ENCODE peak calls at places on chromosomes 7 and 10, in six cellular contexts. T is neural progenitor cell, B is tibial artery, H is suprapubic skin, X is sigmoid colon, J is mammary epithelial cell. V is an unnamed sample.

GRCh38 chr10:25556457-25556856 is 377.6 kb upstream of the MYO3A start:
- DNase-seq in J (peak; percentile 91), X (no peak), B (no peak), T (no peak), H (no peak), V (no peak)

GRCh38 chr10:103575416-103576075 is 82.0 kb downstream of the NEURL1 start:
- DNase-seq in H (no peak), J (no peak), X (no peak), T (no peak), B (no peak), V (no peak)

GRCh38 chr7:132485600-132486594 is 90.4 kb downstream of the PLXNA4 start:
- DNase-seq in B (peak; percentile 68), X (peak; percentile 73), H (peak; percentile 87), T (no peak), J (no peak), V (no peak)

GRCh38 chr10:86357676-86358075 is 8.9 kb downstream of the GRID1 start:
- DNase-seq in X (peak; percentile 24), T (no peak), J (no peak), B (no peak), H (no peak), V (no peak)

GRCh38 chr7:73622909-73623797 is 1.2 kb downstream of the MLXIPL start:
- DNase-seq in J (no peak), T (peak; percentile 38), H (peak; percentile 90), X (peak; percentile 81), B (peak; percentile 69), V (no peak)

GRCh38 chr10:9858816-9859215 is 1158.9 kb upstream of the CELF2 start:
- DNase-seq in B (no peak), J (no peak), T (no peak), X (no peak), H (no peak), V (no peak)

GRCh38 chr7:54995631-54996340 is 23.0 kb upstream of the EGFR start:
- DNase-seq in X (no peak), J (peak; percentile 92), B (no peak), H (no peak), T (no peak), V (no peak)

GRCh38 chr7:20214787-20215669 is 2.2 kb downstream of the MACC1 start:
- DNase-seq in H (no peak), B (no peak), J (peak; percentile 69), X (no peak), T (no peak), V (no peak)

GRCh38 chr7:147774461-147774860 is 816.1 kb upstream of the C7orf33 start:
- DNase-seq in J (no peak), T (no peak), X (no peak), H (no peak), B (no peak), V (no peak)

GRCh38 chr7:47826754-47827153 is 121.5 kb downstream of the PKD1L1 start:
- DNase-seq in B (no peak), H (no peak), T (no peak), J (no peak), X (no peak), V (no peak)

GRCh38 chr10:132641401-132641800 is 103.8 kb downstream of the INPP5A start:
- DNase-seq in J (no peak), H (peak; percentile 38), X (peak; percentile 65), T (no peak), B (no peak), V (no peak)

GRCh38 chr10:87734987-87735827 is 75.5 kb downstream of the PAPSS2 start:
- DNase-seq in H (no peak), X (no peak), T (peak; percentile 93), B (no peak), J (peak; percentile 18), V (no peak)

GRCh38 chr10:76172020-76172419 is 740.6 kb downstream of the LRMDA start:
- DNase-seq in H (no peak), B (no peak), T (no peak), J (no peak), X (no peak), V (no peak)

GRCh38 chr7:81705206-81705605 is 64.6 kb downstream of the HGF start:
- DNase-seq in H (no peak), J (no peak), X (no peak), B (no peak), T (no peak), V (no peak)

GRCh38 chr7:5594616-5595544 is 171.2 kb upstream of the TNRC18 start:
- DNase-seq in X (no peak), H (no peak), B (no peak), T (peak; percentile 90), J (peak; percentile 60), V (no peak)

GRCh38 chr7:66163186-66163610 is 41.9 kb upstream of the TPST1 start:
- DNase-seq in B (no peak), X (no peak), J (peak; percentile 25), H (no peak), T (no peak), V (no peak)

GRCh38 chr7:28813238-28813962 is 144.7 kb downstream of the TRIL start:
- DNase-seq in T (no peak), B (no peak), J (no peak), H (no peak), X (no peak), V (no peak)

GRCh38 chr7:136194843-136195242 is 217.7 kb upstream of the MTPN start:
- DNase-seq in H (no peak), X (no peak), J (no peak), B (no peak), T (no peak), V (no peak)

GRCh38 chr7:47570649-47571050 is 11.3 kb downstream of the TNS3 start:
- DNase-seq in T (no peak), H (no peak), X (peak; percentile 88), J (no peak), B (peak; percentile 77), V (no peak)

GRCh38 chr7:158240801-158241200 is 346.8 kb downstream of the PTPRN2 start:
- DNase-seq in H (no peak), B (no peak), X (no peak), T (no peak), J (no peak), V (no peak)
- H3K9me3 ChIP-seq in H (no peaks in the 10 kb centered on the region), B (no peaks in the 10 kb centered on the region), X (no peaks in the 10 kb centered on the region), T (no peaks in the 10 kb centered on the region), J (peaks cover 43% of the 10 kb centered on the region), V (no peaks in the 10 kb centered on the region)

GRCh38 chr7:94567396-94567795 is 57.8 kb downstream of the CASD1 start:
- DNase-seq in X (no peak), B (no peak), T (no peak), H (no peak), J (no peak), V (no peak)
- H3K9me3 ChIP-seq in X (no peaks in the 10 kb centered on the region), B (peaks cover 6% of the 10 kb centered on the region), T (peaks cover 6% of the 10 kb centered on the region), H (peaks cover 3% of the 10 kb centered on the region), J (no peaks in the 10 kb centered on the region), V (no peaks in the 10 kb centered on the region)

DNA sequence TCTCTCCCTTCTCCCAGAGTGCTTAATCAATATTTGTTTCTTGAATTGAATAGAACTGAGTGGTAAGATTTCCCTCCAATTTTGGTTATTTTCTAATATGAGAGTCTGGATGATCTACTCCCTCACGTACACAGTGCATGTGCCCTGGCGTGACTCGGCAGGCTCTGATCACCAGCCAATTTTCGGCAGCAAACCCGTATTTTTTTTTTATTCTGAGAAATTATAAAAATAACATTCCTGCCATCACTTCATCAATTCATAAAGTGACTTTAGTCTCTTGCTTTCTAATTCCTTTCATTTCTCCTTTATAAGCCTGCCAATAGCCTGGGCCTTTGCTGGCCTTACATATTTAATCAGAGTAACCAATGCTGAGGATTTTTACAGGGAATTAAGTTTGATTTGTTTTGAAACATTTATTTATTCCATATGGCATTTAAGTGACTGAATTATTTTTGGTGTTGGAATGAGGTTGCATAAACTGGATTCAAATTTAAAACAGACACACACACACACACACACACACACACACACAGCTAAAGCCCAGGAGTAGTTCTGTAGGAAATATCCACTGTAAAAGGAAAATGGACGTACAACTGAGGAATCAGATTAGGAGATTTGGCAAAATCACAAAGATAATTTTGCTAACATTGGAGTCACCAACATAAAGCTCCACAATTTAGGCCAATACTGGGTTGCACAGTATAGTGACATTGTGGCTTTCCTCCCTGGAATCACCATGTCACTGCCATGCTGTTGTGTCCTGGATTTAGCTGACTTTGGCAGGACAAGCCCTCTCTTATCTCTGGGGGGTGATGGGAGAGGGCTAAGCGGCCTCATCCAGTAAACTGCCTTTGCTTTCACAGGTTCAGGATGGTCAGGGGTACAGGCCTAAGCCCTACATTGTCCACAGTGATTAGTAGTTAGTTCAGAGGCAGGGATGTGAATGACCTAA is 140.6 kb downstream of the ETV1 start:
- DNase-seq in X (no peak), B (no peak), J (no peak), T (peak; percentile 67), H (no peak), V (no peak)
- H3K9me3 ChIP-seq in X (no peaks in the 10 kb centered on the region), B (no peaks in the 10 kb centered on the region), J (no peaks in the 10 kb centered on the region), T (no peaks in the 10 kb centered on the region), H (no peaks in the 10 kb centered on the region), V (no peaks in the 10 kb centered on the region)

DNA sequence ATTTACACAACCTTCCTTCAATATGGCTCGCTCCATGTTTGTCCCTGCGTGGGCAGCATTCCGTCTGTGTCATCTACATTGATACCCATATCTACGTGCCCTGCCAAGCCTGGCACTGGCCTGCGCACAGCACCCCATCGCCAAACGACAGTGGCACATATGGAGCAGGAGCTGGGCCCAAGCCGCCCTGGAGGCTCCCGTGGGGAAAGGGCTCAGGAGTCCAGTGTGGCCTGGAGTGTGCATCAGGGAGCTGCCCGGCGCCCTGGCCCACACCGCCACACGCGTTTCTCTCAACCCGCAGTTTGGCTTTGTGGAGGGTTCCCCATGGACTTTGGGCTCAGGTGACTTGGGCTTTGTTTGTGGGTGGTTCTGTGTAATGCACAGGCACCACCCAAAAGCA is 273.2 kb downstream of the PTPRN2 start:
- DNase-seq in J (no peak), T (no peak), H (no peak), X (no peak), B (no peak), V (no peak)
- H3K9me3 ChIP-seq in J (peaks cover 56% of the 10 kb centered on the region), T (peaks cover 2% of the 10 kb centered on the region), H (no peaks in the 10 kb centered on the region), X (no peaks in the 10 kb centered on the region), B (no peaks in the 10 kb centered on the region), V (peaks cover 2% of the 10 kb centered on the region)

V was measured in T-helper 17 cell.